ENCODE peak calls at places on chromosomes 5 and 9, in seven cellular contexts. Q is NCI-H1417; F is stimulated activated CD8-positive, alpha-beta memory T cell treated with anti-CD3 and anti-CD28 coated beads, Interleukin-15, amount 100 ng/mL, for 48 hours; C is A549; Y is suprapubic skin; R is glutamatergic neuron; U is AG08396. B is an unnamed sample.

GRCh38 chr5:152104211-152104610 is 179.6 kb upstream of the GLRA1 start:
- DNase-seq in Y (no peak), C (no peak), U (no peak), R (no peak), F (no peak), Q (no peak), B (no peak)

GRCh38 chr5:90709323-90710148 is 150.9 kb downstream of the ADGRV1 start:
- DNase-seq in C (peak; percentile 53), Q (no peak), U (peak; percentile 32), Y (no peak), F (no peak), R (peak; percentile 47), B (peak; percentile 30)

GRCh38 chr5:74294231-74294705 is 346.3 kb downstream of the ENC1 start:
- DNase-seq in R (no peak), C (no peak), Q (no peak), Y (no peak), U (no peak), F (no peak), B (no peak)

GRCh38 chr9:34599546-34599945 is 10.0 kb upstream of the CNTFR start:
- DNase-seq in C (no peak), F (no peak), Y (no peak), R (no peak), Q (no peak), U (no peak), B (no peak)

GRCh38 chr9:129242971-129243561 is 65.0 kb upstream of the IER5L start:
- DNase-seq in R (no peak), F (no peak), Q (no peak), C (no peak), Y (no peak), U (no peak), B (no peak)

GRCh38 chr5:74027732-74028338 is 401.8 kb downstream of the ARHGEF28 start:
- DNase-seq in Y (no peak), F (no peak), Q (no peak), R (no peak), U (no peak), C (no peak), B (no peak)

GRCh38 chr9:130430232-130430631 is 14.5 kb upstream of the ASS1 start:
- DNase-seq in U (no peak), Q (no peak), F (no peak), R (no peak), C (no peak), Y (no peak), B (no peak)

GRCh38 chr9:85151247-85151646 is 481.7 kb downstream of the NTRK2 start:
- DNase-seq in Y (no peak), U (no peak), C (no peak), F (no peak), Q (no peak), R (no peak), B (no peak)

GRCh38 chr5:3322642-3323041 is 273.0 kb upstream of the IRX1 start:
- DNase-seq in Y (no peak), F (no peak), C (no peak), Q (no peak), U (no peak), R (no peak), B (no peak)